ENCODE peak calls at places on chromosomes 3 and 15, in four cellular contexts. M is bronchial epithelial cell, T is ovary, H is AG04450. D is an unnamed sample.

GRCh38 chr3:30113906-30114305 is 492.5 kb upstream of the TGFBR2 start:
- DNase-seq in M (no peak), T (no peak), H (no peak), D (no peak)

GRCh38 chr3:196643201-196643749 is 3.8 kb downstream of the NRROS start:
- DNase-seq in M (no peak), T (no peak), H (no peak), D (no peak)

GRCh38 chr15:24858737-24859601 is 95.8 kb upstream of the SNRPN start:
- DNase-seq in M (no peak), T (no peak), H (peak), D (no peak)

GRCh38 chr15:71629761-71630499 is 180.4 kb upstream of the NR2E3 start:
- DNase-seq in M (no peak), T (no peak), H (no peak), D (no peak)

GRCh38 chr3:125594581-125595011 is 701 bp downstream of the OSBPL11 start:
- DNase-seq in M (peak), T (peak), H (no peak), D (no peak)

GRCh38 chr3:122493296-122493695 is 21.4 kb downstream of the KPNA1 start:
- DNase-seq in M (no peak), T (no peak), H (no peak), D (no peak)

GRCh38 chr3:48018841-48019240 is 2.6 kb upstream of the MAP4 start:
- DNase-seq in M (peak), T (no peak), H (no peak), D (no peak)

GRCh38 chr15:101064795-101065569 is 145.8 kb downstream of the LRRK1 start:
- DNase-seq in M (no peak), T (no peak), H (no peak), D (no peak)

GRCh38 chr3:54853573-54854404 is 74.1 kb downstream of the LRTM1 start:
- DNase-seq in M (peak), T (peak), H (peak), D (no peak)

GRCh38 chr3:123807820-123808219 is 76.3 kb downstream of the MYLK start:
- DNase-seq in M (peak), T (peak), H (no peak), D (no peak)

GRCh38 chr3:186440850-186441249 is 78.8 kb upstream of the DGKG start:
- DNase-seq in M (no peak), T (no peak), H (no peak), D (no peak)

GRCh38 chr3:139227165-139227564 is 116.7 kb upstream of the MRPS22 start:
- DNase-seq in M (no peak), T (peak), H (no peak), D (no peak)

GRCh38 chr3:136703429-136703828 is 48.7 kb downstream of the STAG1 start:
- DNase-seq in M (no peak), T (no peak), H (no peak), D (no peak)

GRCh38 chr15:50886139-50886467 is 22.4 kb upstream of the AP4E1 start:
- DNase-seq in M (no peak), T (no peak), H (no peak), D (no peak)

GRCh38 chr3:126351086-126351770 is 6.0 kb downstream of the KLF15 start:
- DNase-seq in M (no peak), T (no peak), H (no peak), D (no peak)

GRCh38 chr3:135905058-135905724 is 60.3 kb upstream of the PPP2R3A start:
- DNase-seq in M (peak), T (no peak), H (no peak), D (no peak)

GRCh38 chr3:56862352-56863062 is 60.8 kb upstream of the ARHGEF3 start:
- DNase-seq in M (peak), T (no peak), H (no peak), D (peak)

DNA sequence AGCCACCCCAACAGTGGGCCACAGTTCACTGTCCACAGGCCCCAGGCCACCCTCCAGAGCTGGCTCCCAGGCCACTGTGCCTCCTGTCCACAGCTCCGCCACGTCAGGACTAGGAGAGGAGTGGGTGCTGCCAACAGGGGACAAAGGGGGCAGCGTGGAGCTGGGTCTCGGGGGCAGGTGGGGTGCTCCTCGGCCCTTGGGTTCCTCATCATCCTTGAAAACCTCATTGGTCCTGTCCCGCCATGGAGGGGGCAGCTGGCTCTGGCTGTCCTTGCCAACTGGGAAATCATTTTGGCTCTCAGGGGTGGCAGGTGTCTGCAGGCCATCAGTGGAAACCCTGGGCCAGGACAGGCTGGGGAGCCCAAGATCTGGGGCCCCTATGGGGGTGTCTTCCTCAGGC is 45.2 kb downstream of the ADAMTS7 start:
- DNase-seq in M (no peak), T (no peak), H (no peak), D (no peak)
- H3K4me3 ChIP-seq in M (no peak), T (no peak), H (no peak), D (no peak)

GRCh38 chr3:148366743-148367410 is 330.8 kb upstream of the AGTR1 start:
- DNase-seq in M (peak), T (no peak), H (no peak), D (no peak)
- TF ChIP-seq CTCF in M (no peak), T (no peak), H (peak), D (peak)

GRCh38 chr3:39191103-39191502 is 1.3 kb downstream of the XIRP1 start:
- DNase-seq in M (no peak), T (no peak), H (no peak), D (no peak)
- H3K4me3 ChIP-seq in M (no peak), T (no peak), H (no peak), D (no peak)

GRCh38 chr15:98127612-98128011 is 167.1 kb downstream of the ARRDC4 start:
- DNase-seq in M (no peak), T (no peak), H (no peak), D (no peak)

GRCh38 chr15:98126326-98127090 is 166.0 kb downstream of the ARRDC4 start:
- DNase-seq in M (peak), T (no peak), H (no peak), D (no peak)

GRCh38 chr15:98134875-98135274 is 174.4 kb downstream of the ARRDC4 start:
- DNase-seq in M (no peak), T (no peak), H (no peak), D (no peak)

GRCh38 chr15:98131924-98132323 is 171.4 kb downstream of the ARRDC4 start:
- DNase-seq in M (no peak), T (no peak), H (no peak), D (no peak)
- TF ChIP-seq CTCF in M (no peak), T (no peak), H (no peak), D (no peak)

GRCh38 chr15:64599716-64600115 is 139.3 kb downstream of the ZNF609 start:
- DNase-seq in M (peak), T (no peak), H (no peak), D (no peak)

GRCh38 chr15:64596701-64597468 is 136.5 kb downstream of the ZNF609 start:
- DNase-seq in M (no peak), T (peak), H (no peak), D (no peak)

GRCh38 chr15:64599226-64599625 is 138.8 kb downstream of the ZNF609 start:
- DNase-seq in M (peak), T (no peak), H (no peak), D (no peak)

GRCh38 chr15:64600794-64601193 is 140.4 kb downstream of the ZNF609 start:
- DNase-seq in M (no peak), T (no peak), H (no peak), D (no peak)

DNA sequence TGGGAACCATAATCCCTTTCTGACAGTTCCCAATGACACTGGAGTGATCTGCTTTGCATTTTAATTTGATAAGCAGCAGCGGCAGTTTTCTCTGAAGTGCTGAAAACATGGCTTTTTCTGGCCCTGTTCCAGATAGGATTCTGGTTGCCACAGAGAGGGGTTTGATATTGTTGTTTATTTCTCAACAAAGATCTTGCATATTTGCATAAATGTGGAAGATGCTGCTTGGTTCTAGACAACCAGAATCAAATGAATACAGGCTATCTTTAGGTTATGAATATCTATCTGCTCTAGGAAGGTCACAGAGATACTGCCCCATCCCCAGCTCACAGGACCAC is 137.1 kb downstream of the ZNF609 start:
- DNase-seq in M (no peak), T (no peak), H (no peak), D (no peak)
- H3K4me3 ChIP-seq in M (no peak), T (no peak), H (no peak), D (no peak)

D was measured in epithelial cell of proximal tubule.